ENCODE peak calls at places on chromosomes 7 and 10, in four cellular contexts. One of them, this sample, is unnamed.

GRCh38 chr7:116241296-116241695 is 31.0 kb downstream of the TES start:
- DNase-seq in mesenchymal stem cell: no peak
- DNase-seq in IMR-90: no peak
- DNase-seq in neuronal stem cell: no peak
- DNase-seq in this sample: no peak

GRCh38 chr7:145698526-145699262 is 417.9 kb upstream of the CNTNAP2 start:
- DNase-seq in mesenchymal stem cell: peak
- DNase-seq in IMR-90: peak
- DNase-seq in neuronal stem cell: no peak
- DNase-seq in this sample: peak

GRCh38 chr10:99983280-99983988 is 26.3 kb downstream of the DNMBP start:
- DNase-seq in mesenchymal stem cell: peak
- DNase-seq in IMR-90: peak
- DNase-seq in neuronal stem cell: no peak
- DNase-seq in this sample: peak

GRCh38 chr10:129969528-129970264 is 5.6 kb upstream of the EBF3 start:
- DNase-seq in mesenchymal stem cell: no peak
- DNase-seq in IMR-90: no peak
- DNase-seq in neuronal stem cell: peak
- DNase-seq in this sample: no peak

GRCh38 chr7:156949541-156950380 is at the start of gene NOM1:
- DNase-seq in mesenchymal stem cell: peak
- DNase-seq in IMR-90: peak
- DNase-seq in neuronal stem cell: peak
- DNase-seq in this sample: peak

GRCh38 chr10:59536576-59537014 is 173.1 kb downstream of the SLC16A9 start:
- DNase-seq in mesenchymal stem cell: peak
- DNase-seq in IMR-90: peak
- DNase-seq in neuronal stem cell: no peak
- DNase-seq in this sample: no peak

GRCh38 chr10:5600908-5601307 is 65.5 kb downstream of the ASB13 start:
- DNase-seq in mesenchymal stem cell: no peak
- DNase-seq in IMR-90: no peak
- DNase-seq in neuronal stem cell: no peak
- DNase-seq in this sample: no peak

GRCh38 chr10:80484677-80485409 is 30.7 kb downstream of the TSPAN14 start:
- DNase-seq in mesenchymal stem cell: no peak
- DNase-seq in IMR-90: no peak
- DNase-seq in neuronal stem cell: no peak
- DNase-seq in this sample: no peak

GRCh38 chr10:70747192-70747965 is 37.8 kb downstream of the TBATA start:
- DNase-seq in mesenchymal stem cell: no peak
- DNase-seq in IMR-90: no peak
- DNase-seq in neuronal stem cell: no peak
- DNase-seq in this sample: no peak

GRCh38 chr10:101067356-101068083 is 5.7 kb downstream of the KAZALD1 start:
- DNase-seq in mesenchymal stem cell: peak
- DNase-seq in IMR-90: peak
- DNase-seq in neuronal stem cell: peak
- DNase-seq in this sample: peak

GRCh38 chr10:4813496-4813895 is 12.5 kb upstream of the AKR1E2 start:
- DNase-seq in mesenchymal stem cell: no peak
- DNase-seq in IMR-90: no peak
- DNase-seq in neuronal stem cell: no peak
- DNase-seq in this sample: no peak

GRCh38 chr7:31488562-31489203 is 25.2 kb upstream of the ITPRID1 start:
- DNase-seq in mesenchymal stem cell: peak
- DNase-seq in IMR-90: no peak
- DNase-seq in neuronal stem cell: peak
- DNase-seq in this sample: peak

GRCh38 chr7:28808786-28809533 is 149.2 kb downstream of the TRIL start:
- DNase-seq in mesenchymal stem cell: peak
- DNase-seq in IMR-90: peak
- DNase-seq in neuronal stem cell: no peak
- DNase-seq in this sample: no peak

GRCh38 chr7:18116661-18117060 is 89.0 kb upstream of the PRPS1L1 start:
- DNase-seq in mesenchymal stem cell: peak
- DNase-seq in IMR-90: no peak
- DNase-seq in neuronal stem cell: no peak
- DNase-seq in this sample: no peak

GRCh38 chr10:3502606-3503005 is 282.4 kb downstream of the KLF6 start:
- DNase-seq in mesenchymal stem cell: no peak
- DNase-seq in IMR-90: no peak
- DNase-seq in neuronal stem cell: no peak
- DNase-seq in this sample: peak

GRCh38 chr10:34078798-34079470 is 736.2 kb downstream of the PARD3 start:
- DNase-seq in mesenchymal stem cell: no peak
- DNase-seq in IMR-90: no peak
- DNase-seq in neuronal stem cell: no peak
- DNase-seq in this sample: no peak

GRCh38 chr7:35799846-35800717 is 775 bp upstream of the SEPTIN7 start:
- DNase-seq in mesenchymal stem cell: peak
- DNase-seq in IMR-90: peak
- DNase-seq in neuronal stem cell: peak
- DNase-seq in this sample: peak

GRCh38 chr10:51960494-51960895 is 261.1 kb upstream of the CSTF2T start:
- DNase-seq in mesenchymal stem cell: peak
- DNase-seq in IMR-90: peak
- DNase-seq in neuronal stem cell: peak
- DNase-seq in this sample: peak

DNA sequence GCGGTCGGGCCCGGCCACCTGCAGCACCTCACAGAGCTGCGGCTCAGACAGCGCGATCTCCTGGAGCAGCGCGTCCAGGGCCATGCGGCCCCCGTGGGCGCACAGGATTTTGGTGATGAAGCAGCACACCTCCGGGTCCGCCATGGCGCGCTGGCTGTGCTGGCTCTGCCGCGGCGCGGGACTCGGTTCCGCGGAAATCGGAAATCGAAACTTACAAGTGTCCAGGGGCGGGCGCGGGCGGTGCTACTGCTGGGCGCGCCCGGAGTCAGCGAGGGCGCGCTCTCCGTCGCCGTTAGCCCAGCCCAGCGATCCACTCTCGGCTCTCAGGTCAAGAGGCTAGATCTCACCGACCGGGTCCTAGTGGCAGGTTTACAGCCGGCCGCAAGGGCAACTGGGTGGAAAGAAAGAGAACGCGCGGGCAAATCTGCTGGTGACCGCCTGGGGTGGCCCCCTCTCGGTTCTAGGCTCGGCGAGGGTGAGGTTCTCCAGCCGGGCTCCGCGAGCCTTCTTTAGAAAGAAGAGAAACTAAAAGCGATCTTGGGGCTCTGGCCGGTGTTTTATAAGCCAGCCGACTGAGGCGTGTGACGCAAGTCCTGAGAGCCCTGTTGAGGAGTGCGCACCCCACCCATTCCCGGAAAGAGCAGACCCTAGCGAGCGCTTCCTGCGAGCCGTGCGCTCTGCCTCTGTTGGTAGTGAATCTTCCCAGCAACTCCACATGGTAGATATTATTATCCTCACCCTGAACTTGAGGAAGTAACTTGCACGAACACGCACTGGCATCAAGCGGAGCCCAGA is at the start of gene ZC3HAV1:
- DNase-seq in mesenchymal stem cell: peak
- DNase-seq in IMR-90: peak
- DNase-seq in neuronal stem cell: peak
- DNase-seq in this sample: peak
- H3K23ac ChIP-seq in mesenchymal stem cell: no peak
- H3K23ac ChIP-seq in IMR-90: peak
- H3K23ac ChIP-seq in neuronal stem cell: peak
- H3K23ac ChIP-seq in this sample: no peak

GRCh38 chr7:104642551-104642950 is 314.1 kb downstream of the LHFPL3 start:
- DNase-seq in mesenchymal stem cell: no peak
- DNase-seq in IMR-90: no peak
- DNase-seq in neuronal stem cell: no peak
- DNase-seq in this sample: no peak
- H2AFZ ChIP-seq in mesenchymal stem cell: no peak
- H2AFZ ChIP-seq in IMR-90: no peak
- H2AFZ ChIP-seq in neuronal stem cell: no peak
- H2AFZ ChIP-seq in this sample: no peak

GRCh38 chr7:153022796-153023592 is 263.4 kb downstream of the ACTR3B start:
- DNase-seq in mesenchymal stem cell: no peak
- DNase-seq in IMR-90: no peak
- DNase-seq in neuronal stem cell: no peak
- DNase-seq in this sample: no peak
- H3K18ac ChIP-seq in mesenchymal stem cell: no peak
- H3K18ac ChIP-seq in IMR-90: no peak
- H3K18ac ChIP-seq in neuronal stem cell: no peak
- H3K18ac ChIP-seq in this sample: no peak

GRCh38 chr7:151113344-151114150 is 27.3 kb downstream of the AGAP3 start:
- DNase-seq in mesenchymal stem cell: peak
- DNase-seq in IMR-90: peak
- DNase-seq in neuronal stem cell: peak
- DNase-seq in this sample: peak

GRCh38 chr7:151115121-151115835 is 29.0 kb downstream of the AGAP3 start:
- DNase-seq in mesenchymal stem cell: peak
- DNase-seq in IMR-90: peak
- DNase-seq in neuronal stem cell: no peak
- DNase-seq in this sample: peak

GRCh38 chr7:151115836-151116418 is 29.7 kb downstream of the AGAP3 start:
- DNase-seq in mesenchymal stem cell: peak
- DNase-seq in IMR-90: no peak
- DNase-seq in neuronal stem cell: no peak
- DNase-seq in this sample: no peak

GRCh38 chr7:151116603-151117002 is 30.3 kb downstream of the AGAP3 start:
- DNase-seq in mesenchymal stem cell: no peak
- DNase-seq in IMR-90: no peak
- DNase-seq in neuronal stem cell: no peak
- DNase-seq in this sample: no peak

DNA sequence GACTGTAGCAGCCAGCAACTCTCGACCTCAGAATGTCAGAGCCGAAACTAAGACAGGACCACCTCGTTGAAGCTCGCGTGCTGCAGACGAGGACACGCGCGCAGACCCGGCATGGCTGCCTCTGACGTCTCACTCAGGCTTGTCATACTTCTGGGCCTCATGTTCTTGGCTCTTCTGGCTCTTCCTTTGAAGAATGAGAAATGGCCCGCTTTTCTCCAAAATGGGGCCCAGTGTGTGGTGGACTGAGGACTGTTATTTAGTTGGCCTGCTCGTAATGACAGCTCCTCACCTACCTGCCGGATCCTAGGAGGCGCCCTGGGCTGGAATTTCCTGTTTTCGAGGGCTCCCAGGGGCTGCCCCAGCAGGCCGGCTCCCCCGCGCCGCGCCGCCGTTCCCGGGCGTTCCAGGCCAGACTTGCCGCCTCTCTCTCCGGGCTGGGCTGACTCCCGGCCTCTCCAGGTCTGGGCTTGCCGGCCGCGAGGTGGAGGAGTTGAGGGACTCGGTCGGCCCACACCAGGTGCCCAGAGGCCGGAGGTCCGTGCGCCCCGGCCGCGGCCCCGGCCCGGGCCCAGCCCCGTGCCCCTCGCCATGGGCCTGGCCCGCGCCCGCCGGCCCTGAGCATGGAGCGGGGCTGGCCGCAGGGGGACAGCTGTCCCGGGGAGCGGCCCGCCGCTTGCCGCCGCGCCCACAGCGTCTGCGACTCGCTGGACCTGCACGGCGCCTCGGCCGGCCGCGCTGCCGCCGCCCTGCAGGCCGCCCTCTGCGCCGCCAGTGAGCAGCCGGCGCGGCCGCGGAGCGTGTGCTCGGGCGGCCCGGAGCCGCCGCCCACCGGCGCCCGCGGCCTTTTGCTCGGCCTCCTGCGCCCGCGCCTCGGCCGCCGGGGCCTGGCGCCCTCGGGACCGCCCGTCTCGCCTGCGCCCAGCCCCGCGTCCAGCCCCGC is 28.1 kb downstream of the AGAP3 start:
- DNase-seq in mesenchymal stem cell: no peak
- DNase-seq in IMR-90: no peak
- DNase-seq in neuronal stem cell: no peak
- DNase-seq in this sample: no peak
- H3K23ac ChIP-seq in mesenchymal stem cell: no peak
- H3K23ac ChIP-seq in IMR-90: peak
- H3K23ac ChIP-seq in neuronal stem cell: no peak
- H3K23ac ChIP-seq in this sample: no peak

GRCh38 chr10:123309740-123310139 is 155.5 kb downstream of the BUB3 start:
- DNase-seq in mesenchymal stem cell: no peak
- DNase-seq in IMR-90: no peak
- DNase-seq in neuronal stem cell: no peak
- DNase-seq in this sample: no peak
- H2AFZ ChIP-seq in mesenchymal stem cell: no peak
- H2AFZ ChIP-seq in IMR-90: no peak
- H2AFZ ChIP-seq in neuronal stem cell: no peak
- H2AFZ ChIP-seq in this sample: no peak

DNA sequence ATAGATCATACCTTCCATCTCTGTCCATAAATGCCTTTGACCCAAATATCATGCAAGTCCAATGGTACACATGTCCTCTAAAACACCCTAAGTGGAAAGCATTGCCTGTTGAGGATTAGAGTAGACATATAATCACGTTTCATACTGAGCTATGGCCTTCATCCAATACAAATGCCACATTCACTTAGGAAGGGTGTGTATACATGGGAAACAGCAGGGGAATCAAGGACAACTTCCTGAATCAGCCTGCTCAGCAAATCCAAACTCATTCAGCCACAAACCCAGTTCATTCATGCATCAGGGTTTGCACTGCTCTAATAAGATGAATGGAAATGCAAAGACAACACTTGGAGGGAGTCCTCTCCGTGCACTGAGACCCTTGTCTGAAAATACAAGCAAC is 350.8 kb downstream of the KCNMA1 start:
- DNase-seq in mesenchymal stem cell: no peak
- DNase-seq in IMR-90: no peak
- DNase-seq in neuronal stem cell: no peak
- DNase-seq in this sample: no peak
- H3K18ac ChIP-seq in mesenchymal stem cell: no peak
- H3K18ac ChIP-seq in IMR-90: no peak
- H3K18ac ChIP-seq in neuronal stem cell: no peak
- H3K18ac ChIP-seq in this sample: peak